ENCODE peak calls at places on chromosomes 3 and 15, in four cellular contexts. C is transverse colon, X is GM23338, S is GM12878. V is an unnamed sample.
A peak's percentile ranks its signal among the peaks of the same experiment; 100 is the strongest.

GRCh38 chr15:98017150-98017964 is 56.9 kb downstream of the ARRDC4 start:
- DNase-seq in C (no peak), X (no peak), S (no peak), V (no peak)

GRCh38 chr3:155871746-155872158 is 1.3 kb downstream of the GMPS start:
- DNase-seq in C (no peak), X (no peak), S (no peak), V (no peak)

GRCh38 chr3:46849098-46849631 is 14.1 kb downstream of the MYL3 start:
- DNase-seq in C (no peak), X (no peak), S (no peak), V (peak; percentile 36)

GRCh38 chr3:178845446-178846118 is 226.0 kb downstream of the ZMAT3 start:
- DNase-seq in C (no peak), X (no peak), S (no peak), V (no peak)

GRCh38 chr3:181764544-181764943 is 52.8 kb downstream of the SOX2 start:
- DNase-seq in C (no peak), X (no peak), S (no peak), V (no peak)

GRCh38 chr15:54365001-54365400 is 386.8 kb downstream of the UNC13C start:
- DNase-seq in C (no peak), X (no peak), S (no peak), V (no peak)

GRCh38 chr15:96736384-96736783 is 405.9 kb downstream of the NR2F2 start:
- DNase-seq in C (no peak), X (no peak), S (no peak), V (no peak)

GRCh38 chr15:50166216-50166615 is 15.8 kb upstream of the SLC27A2 start:
- DNase-seq in C (no peak), X (no peak), S (no peak), V (no peak)

GRCh38 chr15:51736646-51737537 is 563 bp downstream of the LYSMD2 start:
- DNase-seq in C (peak; percentile 67), X (peak; percentile 70), S (no peak), V (no peak)

GRCh38 chr15:25362545-25362944 is 76.3 kb downstream of the UBE3A start:
- DNase-seq in C (no peak), X (no peak), S (no peak), V (no peak)

GRCh38 chr3:52216585-52217408 is 8.6 kb downstream of the TLR9 start:
- DNase-seq in C (peak; percentile 89), X (no peak), S (no peak), V (peak; percentile 86)

GRCh38 chr15:99931703-99932603 is 198.7 kb upstream of the LYSMD4 start:
- DNase-seq in C (no peak), X (no peak), S (no peak), V (no peak)

GRCh38 chr3:179450901-179451334 is 352 bp downstream of the GNB4 start:
- DNase-seq in C (peak; percentile 9), X (peak; percentile 33), S (no peak), V (peak; percentile 50)

GRCh38 chr3:190721330-190721729 is 141.2 kb downstream of the GMNC start:
- DNase-seq in C (no peak), X (no peak), S (peak; percentile 23), V (no peak)

GRCh38 chr3:99128205-99128604 is 226.7 kb upstream of the DCBLD2 start:
- DNase-seq in C (no peak), X (no peak), S (no peak), V (no peak)

GRCh38 chr15:58453931-58454793 is 22.4 kb downstream of the LIPC start:
- DNase-seq in C (no peak), X (no peak), S (no peak), V (no peak)

GRCh38 chr3:172249039-172249438 is 199.2 kb downstream of the GHSR start:
- DNase-seq in C (no peak), X (no peak), S (no peak), V (no peak)

GRCh38 chr3:35537265-35537664 is 102.1 kb upstream of the ARPP21 start:
- DNase-seq in C (no peak), X (no peak), S (no peak), V (no peak)

GRCh38 chr3:136753112-136753939 is 1.1 kb upstream of the STAG1 start:
- DNase-seq in C (no peak), X (no peak), S (no peak), V (no peak)

GRCh38 chr15:55741592-55742497 is 1.1 kb downstream of the PRTG start:
- DNase-seq in C (no peak), X (peak; percentile 72), S (no peak), V (no peak)

GRCh38 chr3:98986073-98986472 is 84.6 kb upstream of the DCBLD2 start:
- DNase-seq in C (no peak), X (peak; percentile 85), S (no peak), V (no peak)

GRCh38 chr3:88005066-88005465 is 53.7 kb downstream of the CGGBP1 start:
- DNase-seq in C (no peak), X (peak; percentile 56), S (no peak), V (no peak)

GRCh38 chr3:15528881-15529537 is 7.5 kb upstream of the COLQ start:
- DNase-seq in C (no peak), X (no peak), S (no peak), V (no peak)

GRCh38 chr3:111589303-111590095 is 5.6 kb downstream of the ZBED2 start:
- DNase-seq in C (no peak), X (no peak), S (no peak), V (no peak)

GRCh38 chr3:165775824-165776223 is 61.4 kb downstream of the BCHE start:
- DNase-seq in C (no peak), X (no peak), S (no peak), V (no peak)

GRCh38 chr3:131193671-131194291 is 167.1 kb downstream of the NEK11 start:
- DNase-seq in C (no peak), X (peak; percentile 17), S (no peak), V (no peak)

GRCh38 chr15:25375557-25375956 is 63.3 kb downstream of the UBE3A start:
- DNase-seq in C (no peak), X (no peak), S (no peak), V (no peak)

GRCh38 chr3:152609891-152610290 is 225.0 kb upstream of the P2RY1 start:
- DNase-seq in C (no peak), X (peak; percentile 34), S (no peak), V (no peak)

GRCh38 chr15:51775967-51776816 is 24.8 kb downstream of the TMOD2 start:
- DNase-seq in C (peak; percentile 48), X (peak; percentile 91), S (peak; percentile 30), V (no peak)

GRCh38 chr3:102223139-102223538 is 211.7 kb upstream of the ZPLD1 start:
- DNase-seq in C (no peak), X (no peak), S (no peak), V (no peak)

GRCh38 chr3:26132942-26133341 is 343.1 kb downstream of the OXSM start:
- DNase-seq in C (no peak), X (no peak), S (no peak), V (no peak)

GRCh38 chr15:85030301-85031049 is 48.8 kb downstream of the PDE8A start:
- DNase-seq in C (no peak), X (no peak), S (no peak), V (no peak)

GRCh38 chr15:71203573-71204444 is 88.5 kb downstream of the THSD4 start:
- DNase-seq in C (no peak), X (peak; percentile 91), S (no peak), V (no peak)

GRCh38 chr3:117059054-117059989 is 349.7 kb downstream of the TUSC7 start:
- DNase-seq in C (no peak), X (peak; percentile 85), S (no peak), V (no peak)

GRCh38 chr3:45885979-45886711 is at the start of gene CCR9:
- DNase-seq in C (no peak), X (peak; percentile 18), S (no peak), V (no peak)

GRCh38 chr3:179488213-179488612 is 36.9 kb upstream of the GNB4 start:
- DNase-seq in C (no peak), X (peak; percentile 8), S (no peak), V (no peak)

GRCh38 chr15:29345549-29346525 is 76.2 kb upstream of the NSMCE3 start:
- DNase-seq in C (no peak), X (peak; percentile 85), S (no peak), V (no peak)

GRCh38 chr15:29352402-29352801 is 82.8 kb upstream of the NSMCE3 start:
- DNase-seq in C (no peak), X (no peak), S (no peak), V (no peak)

GRCh38 chr15:29346998-29347397 is 77.4 kb upstream of the NSMCE3 start:
- DNase-seq in C (no peak), X (no peak), S (no peak), V (no peak)

GRCh38 chr15:29344474-29344873 is 74.9 kb upstream of the NSMCE3 start:
- DNase-seq in C (no peak), X (no peak), S (no peak), V (no peak)

GRCh38 chr15:29348308-29348914 is 78.8 kb upstream of the NSMCE3 start:
- DNase-seq in C (peak; percentile 29), X (peak; percentile 29), S (no peak), V (peak; percentile 50)
- TF ChIP-seq POLR2AphosphoS5 in C (peak; percentile 59), X (no peak), S (no peak), V (no peak)

DNA sequence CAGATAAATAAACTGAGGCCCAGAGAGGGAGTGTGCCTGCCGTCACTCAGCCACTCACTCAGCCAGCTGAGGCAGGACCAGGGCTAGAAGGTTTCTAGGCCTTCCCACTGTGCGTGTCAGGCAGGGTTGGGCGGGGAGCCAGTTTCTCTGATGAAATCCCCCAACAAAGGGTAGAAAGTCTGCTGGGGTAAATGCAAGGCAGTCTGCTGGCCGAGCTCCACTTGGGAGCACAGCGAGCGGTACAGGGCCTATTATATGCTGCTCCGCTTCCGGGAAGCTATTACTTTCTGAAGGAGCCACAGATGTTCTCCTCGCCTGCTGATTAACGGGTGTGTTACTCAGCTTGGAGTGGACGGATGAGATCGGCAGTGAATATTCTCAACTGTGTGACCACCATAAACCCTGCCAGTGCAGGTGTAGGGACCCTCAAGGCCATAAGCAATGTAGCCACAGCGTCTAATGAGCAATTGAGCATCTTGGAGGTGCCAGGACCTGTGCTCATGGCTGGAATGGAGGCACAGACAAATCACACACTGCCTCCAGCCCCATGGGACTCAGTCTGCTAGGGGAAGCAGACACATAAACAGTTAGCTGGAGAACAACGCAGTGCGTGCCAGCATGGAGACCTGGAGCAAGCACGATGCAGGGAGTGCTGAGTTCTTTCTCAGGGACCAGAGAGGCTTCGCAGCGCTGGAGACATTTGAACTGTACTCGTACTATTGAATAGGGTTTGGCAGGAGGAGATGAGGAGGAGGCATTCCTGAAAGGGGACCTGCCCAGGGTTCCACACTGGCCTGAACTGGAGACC is 42.1 kb downstream of the CORO2B start:
- DNase-seq in C (peak; percentile 67), X (peak; percentile 46), S (no peak), V (peak; percentile 48)
- H3K4me1 ChIP-seq in C (no peaks in the 10 kb centered on the region), X (peaks cover 6% of the 10 kb centered on the region), S (no peaks in the 10 kb centered on the region), V (no peaks in the 10 kb centered on the region)

GRCh38 chr15:80138962-80139361 is 13.8 kb upstream of the FAH start:
- DNase-seq in C (no peak), X (no peak), S (no peak), V (no peak)
- H3K27ac ChIP-seq in C (no peak overlapping the region), X (no peak overlapping the region), S (no peak overlapping the region), V (no peak overlapping the region)

GRCh38 chr3:10248184-10248983 is at the start of gene TATDN2:
- DNase-seq in C (peak; percentile 99), X (peak; percentile 99), S (peak; percentile 95), V (peak; percentile 90)
- TF ChIP-seq POLR2AphosphoS5 in C (peak; percentile 90), X (peak; percentile 72), S (peak; percentile 53), V (peak; percentile 66)

GRCh38 chr15:63236272-63236671 is 41.1 kb upstream of the APH1B start:
- DNase-seq in C (no peak), X (no peak), S (no peak), V (no peak)
- H3K4me1 ChIP-seq in C (peaks cover 15% of the 10 kb centered on the region), X (no peaks in the 10 kb centered on the region), S (peaks cover 29% of the 10 kb centered on the region), V (peaks cover 17% of the 10 kb centered on the region)

V was measured in breast epithelium.